ENCODE peak calls at places on chromosomes 12 and 14, in eight cellular contexts. G is spleen, F is lower leg skin, S is A549, Z is stomach, A is sigmoid colon, M is prostate gland, N is IMR-90. X is an unnamed sample.

GRCh38 chr14:54773171-54774006 is 129.2 kb downstream of the GCH1 start:
- DNase-seq in G (peak), F (peak), S (peak), Z (peak), A (peak), M (peak), N (peak), X (peak)

GRCh38 chr14:31122098-31122611 is 85.4 kb downstream of the HECTD1 start:
- DNase-seq in G (no peak), F (no peak), S (no peak), Z (no peak), A (no peak), M (no peak), N (peak), X (no peak)

GRCh38 chr14:105059035-105059916 is 6.0 kb downstream of the GPR132 start:
- DNase-seq in G (peak), F (no peak), S (no peak), Z (no peak), A (no peak), M (no peak), N (no peak), X (peak)

GRCh38 chr14:68309121-68309520 is 483.7 kb downstream of the ZFP36L1 start:
- DNase-seq in G (no peak), F (no peak), S (no peak), Z (no peak), A (no peak), M (no peak), N (no peak), X (no peak)

GRCh38 chr12:89105243-89105642 is 247.1 kb downstream of the DUSP6 start:
- DNase-seq in G (no peak), F (no peak), S (no peak), Z (no peak), A (no peak), M (no peak), N (no peak), X (no peak)

GRCh38 chr12:65667932-65668331 is 156.4 kb upstream of the HMGA2 start:
- DNase-seq in G (no peak), F (no peak), S (no peak), Z (no peak), A (no peak), M (no peak), N (no peak), X (no peak)

GRCh38 chr12:50249464-50250229 is 33.7 kb downstream of the LIMA1 start:
- DNase-seq in G (no peak), F (no peak), S (no peak), Z (no peak), A (no peak), M (no peak), N (no peak), X (no peak)

GRCh38 chr12:27604431-27604830 is 80.4 kb downstream of the PPFIBP1 start:
- DNase-seq in G (no peak), F (no peak), S (no peak), Z (no peak), A (no peak), M (no peak), N (no peak), X (no peak)

GRCh38 chr14:39956372-39956771 is 524.1 kb upstream of the FBXO33 start:
- DNase-seq in G (no peak), F (no peak), S (peak), Z (no peak), A (no peak), M (no peak), N (no peak), X (no peak)

GRCh38 chr12:38166225-38166624 is 150.3 kb upstream of the ALG10B start:
- DNase-seq in G (no peak), F (no peak), S (no peak), Z (no peak), A (no peak), M (no peak), N (no peak), X (no peak)

GRCh38 chr12:65532744-65533143 is 254.3 kb downstream of the MSRB3 start:
- DNase-seq in G (no peak), F (no peak), S (no peak), Z (no peak), A (no peak), M (no peak), N (peak), X (no peak)

GRCh38 chr14:94360945-94361565 is 27.3 kb downstream of the SERPINA1 start:
- DNase-seq in G (no peak), F (peak), S (no peak), Z (peak), A (no peak), M (no peak), N (no peak), X (no peak)

GRCh38 chr12:50699149-50699548 is 64.8 kb upstream of the ATF1 start:
- DNase-seq in G (no peak), F (no peak), S (no peak), Z (no peak), A (no peak), M (no peak), N (no peak), X (no peak)

GRCh38 chr12:80815351-80815750 is 98.6 kb downstream of the MYF5 start:
- DNase-seq in G (no peak), F (no peak), S (no peak), Z (no peak), A (no peak), M (no peak), N (peak), X (no peak)

GRCh38 chr12:66594688-66595087 is 84.2 kb downstream of the GRIP1 start:
- DNase-seq in G (no peak), F (no peak), S (no peak), Z (no peak), A (no peak), M (no peak), N (no peak), X (no peak)

GRCh38 chr14:88562532-88562830 is 356 bp upstream of the ZC3H14 start:
- DNase-seq in G (no peak), F (no peak), S (no peak), Z (no peak), A (no peak), M (no peak), N (no peak), X (no peak)

GRCh38 chr14:24411468-24412454 is 13.0 kb downstream of the NYNRIN start:
- DNase-seq in G (no peak), F (peak), S (peak), Z (peak), A (peak), M (no peak), N (peak), X (no peak)

GRCh38 chr12:132393991-132394949 is 64.9 kb upstream of the GALNT9 start:
- DNase-seq in G (peak), F (peak), S (peak), Z (no peak), A (peak), M (no peak), N (no peak), X (no peak)

GRCh38 chr14:85535916-85536834 is 6.2 kb downstream of the FLRT2 start:
- DNase-seq in G (no peak), F (no peak), S (peak), Z (no peak), A (no peak), M (no peak), N (peak), X (no peak)

GRCh38 chr12:116933101-116933500 is 22.4 kb downstream of the FBXW8 start:
- DNase-seq in G (no peak), F (no peak), S (no peak), Z (no peak), A (no peak), M (no peak), N (peak), X (no peak)

GRCh38 chr14:100652739-100653138 is 65.5 kb upstream of the BEGAIN start:
- DNase-seq in G (no peak), F (no peak), S (no peak), Z (no peak), A (no peak), M (no peak), N (no peak), X (no peak)

GRCh38 chr14:34212172-34212571 is 249.9 kb downstream of the SPTSSA start:
- DNase-seq in G (no peak), F (no peak), S (no peak), Z (no peak), A (no peak), M (no peak), N (no peak), X (no peak)

GRCh38 chr12:122422769-122423257 is 344 bp upstream of the CLIP1 start:
- DNase-seq in G (no peak), F (no peak), S (peak), Z (no peak), A (peak), M (no peak), N (peak), X (no peak)

GRCh38 chr14:71245659-71246361 is 338.6 kb downstream of the PCNX1 start:
- DNase-seq in G (no peak), F (no peak), S (no peak), Z (no peak), A (no peak), M (no peak), N (no peak), X (no peak)

GRCh38 chr14:64060648-64061096 is 207.9 kb downstream of the SYNE2 start:
- DNase-seq in G (no peak), F (no peak), S (peak), Z (no peak), A (no peak), M (no peak), N (no peak), X (no peak)

GRCh38 chr14:90451443-90451842 is 54.6 kb downstream of the CALM1 start:
- DNase-seq in G (no peak), F (peak), S (no peak), Z (no peak), A (no peak), M (no peak), N (no peak), X (no peak)

GRCh38 chr14:74519316-74520074 is 25.9 kb downstream of the ISCA2 start:
- DNase-seq in G (peak), F (no peak), S (no peak), Z (no peak), A (no peak), M (no peak), N (no peak), X (no peak)

GRCh38 chr12:1811281-1811947 is 9.0 kb upstream of the LRTM2 start:
- DNase-seq in G (peak), F (no peak), S (no peak), Z (no peak), A (no peak), M (no peak), N (peak), X (no peak)

GRCh38 chr12:117587646-117588287 is 226.3 kb upstream of the NOS1 start:
- DNase-seq in G (no peak), F (no peak), S (peak), Z (peak), A (no peak), M (peak), N (no peak), X (peak)

GRCh38 chr12:130816055-130816454 is 23.0 kb downstream of the STX2 start:
- DNase-seq in G (no peak), F (no peak), S (no peak), Z (no peak), A (no peak), M (no peak), N (no peak), X (no peak)

GRCh38 chr12:104121001-104121400 is 17.0 kb downstream of the NFYB start:
- DNase-seq in G (no peak), F (no peak), S (peak), Z (no peak), A (no peak), M (no peak), N (peak), X (no peak)

GRCh38 chr14:33839193-33840076 is 111.4 kb downstream of the EGLN3 start:
- DNase-seq in G (peak), F (no peak), S (peak), Z (peak), A (no peak), M (peak), N (peak), X (no peak)

GRCh38 chr12:110279976-110280783 is 867 bp upstream of the ATP2A2 start:
- DNase-seq in G (no peak), F (peak), S (peak), Z (peak), A (peak), M (peak), N (peak), X (no peak)

GRCh38 chr12:26713885-26714383 is 119.1 kb downstream of the ITPR2 start:
- DNase-seq in G (no peak), F (no peak), S (no peak), Z (no peak), A (no peak), M (no peak), N (no peak), X (no peak)

GRCh38 chr12:53220857-53221202 is 11.2 kb downstream of the RARG start:
- DNase-seq in G (peak), F (peak), S (peak), Z (peak), A (peak), M (peak), N (peak), X (peak)
- TF ChIP-seq POLR2A in G (no peak), F (no peak), S (peak), Z (no peak), A (no peak), M (peak), N (no peak), X (no peak)

GRCh38 chr14:37595809-37596595 is 573 bp downstream of the TTC6 start:
- DNase-seq in G (no peak), F (no peak), S (peak), Z (peak), A (no peak), M (peak), N (peak), X (peak)
- TF ChIP-seq POLR2A in G (no peak), F (no peak), S (peak), Z (no peak), A (peak), M (peak), N (no peak), X (peak)

GRCh38 chr14:21307641-21308040 is 27.8 kb downstream of the RPGRIP1 start:
- DNase-seq in G (no peak), F (no peak), S (no peak), Z (no peak), A (no peak), M (no peak), N (no peak), X (no peak)

GRCh38 chr14:21300892-21301291 is 21.0 kb downstream of the RPGRIP1 start:
- DNase-seq in G (peak), F (no peak), S (no peak), Z (peak), A (no peak), M (no peak), N (no peak), X (no peak)

GRCh38 chr14:21299562-21300130 is 19.8 kb downstream of the RPGRIP1 start:
- DNase-seq in G (no peak), F (no peak), S (no peak), Z (no peak), A (no peak), M (no peak), N (no peak), X (no peak)

GRCh38 chr14:21298358-21298757 is 18.5 kb downstream of the RPGRIP1 start:
- DNase-seq in G (no peak), F (no peak), S (no peak), Z (no peak), A (no peak), M (no peak), N (no peak), X (no peak)

DNA sequence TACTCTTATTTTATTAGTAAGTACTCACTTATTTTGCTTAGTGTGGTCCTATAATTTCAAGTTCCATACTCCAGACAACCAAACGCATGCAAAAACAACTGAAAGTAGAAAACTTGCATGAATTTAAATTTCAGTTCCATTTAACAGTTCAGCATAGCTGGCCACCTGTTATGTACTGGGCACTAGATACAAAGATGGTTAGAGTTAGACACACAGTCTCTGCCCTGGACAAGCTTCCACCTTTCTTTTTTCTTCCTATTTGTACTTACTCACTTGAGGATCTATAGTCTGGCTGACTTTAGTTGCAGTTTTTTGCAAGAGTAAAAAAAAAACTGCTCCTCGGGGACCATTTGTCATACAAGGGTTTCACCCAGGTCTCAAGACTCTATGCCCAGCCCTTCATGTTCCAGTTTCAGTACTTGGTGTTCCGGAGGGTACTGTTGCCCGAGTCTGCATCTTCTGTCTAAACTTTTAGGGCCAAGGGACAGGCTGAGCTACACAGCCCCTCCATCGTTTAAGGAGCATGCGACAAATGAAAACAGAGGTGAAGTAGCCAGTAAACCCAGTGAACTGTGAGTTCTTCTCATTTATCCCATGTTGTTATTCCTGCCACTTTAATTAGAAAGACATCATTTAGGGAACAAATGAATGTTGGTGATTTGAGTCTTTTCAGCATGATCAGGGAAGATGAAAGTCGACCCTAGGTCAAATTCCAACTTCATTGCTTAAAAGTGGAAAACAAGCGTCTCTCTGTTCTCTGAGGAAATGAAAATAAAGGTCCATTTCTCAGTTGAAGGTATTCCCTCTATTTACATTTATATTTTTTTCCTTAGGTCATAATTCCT is 22.4 kb downstream of the RPGRIP1 start:
- DNase-seq in G (no peak), F (no peak), S (no peak), Z (no peak), A (no peak), M (no peak), N (no peak), X (no peak)
- TF ChIP-seq POLR2A in G (no peak), F (no peak), S (no peak), Z (no peak), A (no peak), M (no peak), N (no peak), X (no peak)

GRCh38 chr14:50560929-50561280 is 960 bp downstream of the ATL1 start:
- DNase-seq in G (peak), F (peak), S (peak), Z (peak), A (peak), M (peak), N (peak), X (peak)
- TF ChIP-seq POLR2A in G (no peak), F (no peak), S (peak), Z (no peak), A (peak), M (peak), N (peak), X (no peak)

DNA sequence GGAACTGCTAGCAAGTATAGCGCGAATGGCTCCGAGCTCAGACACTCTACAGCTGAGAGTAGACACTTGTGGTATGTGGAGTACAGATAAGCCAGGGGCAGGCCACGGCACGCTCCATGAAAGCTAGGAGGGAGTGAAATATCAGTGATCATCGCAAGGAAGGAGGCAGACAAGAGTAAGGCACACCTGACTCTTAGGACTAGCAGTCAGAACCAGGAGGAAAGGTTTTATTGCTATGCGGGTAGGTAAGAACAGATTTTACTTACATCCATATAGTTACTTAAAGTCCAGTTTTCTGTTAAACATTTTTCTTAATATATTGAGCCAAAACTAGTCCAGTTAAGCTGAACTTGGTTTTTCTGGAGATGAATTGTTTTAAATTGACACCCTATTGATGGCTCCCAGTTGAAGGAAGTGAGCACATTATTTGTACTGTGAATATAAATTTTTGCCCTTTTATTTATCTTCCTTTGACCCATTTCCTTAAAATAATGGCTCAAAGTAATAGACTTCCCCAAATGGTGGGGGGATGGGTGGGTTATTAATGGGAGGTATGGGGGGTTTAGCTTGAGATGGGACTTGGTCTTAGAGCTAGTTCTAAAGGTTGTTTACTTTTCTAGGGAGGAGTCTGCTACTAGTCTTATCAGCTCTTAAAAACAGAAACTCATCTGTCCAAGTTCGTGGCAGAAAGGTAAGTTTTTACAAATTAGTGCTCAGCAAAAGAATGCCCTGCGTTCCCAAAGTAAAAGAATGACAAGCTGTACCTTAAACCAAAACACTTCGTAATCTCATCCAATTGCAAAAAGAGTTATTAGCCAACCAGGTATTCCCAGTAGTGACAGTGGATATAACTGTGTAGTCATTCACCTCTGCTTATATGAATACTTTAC is 5.8 kb downstream of the HNRNPA1 start:
- DNase-seq in G (no peak), F (no peak), S (no peak), Z (no peak), A (no peak), M (peak), N (no peak), X (no peak)
- TF ChIP-seq POLR2A in G (no peak), F (no peak), S (no peak), Z (no peak), A (no peak), M (no peak), N (peak), X (no peak)